ENCODE peak calls at places on chromosomes 4 and X, in six cellular contexts. M is ovary, V is transverse colon, R is heart left ventricle, F is esophagus muscularis mucosa, Z is A549. A is an unnamed sample.

GRCh38 chr4:187460016-187460415 is 535.6 kb upstream of the ZFP42 start:
- DNase-seq in V (no peak), M (no peak), Z (no peak), F (no peak), R (no peak), A (no peak)

GRCh38 chr4:147496500-147496899 is 15.6 kb downstream of the EDNRA start:
- DNase-seq in R (no peak), M (no peak), F (no peak), Z (no peak), V (no peak), A (no peak)

GRCh38 chr4:70902577-70903281 is 560 bp downstream of the MOB1B start:
- DNase-seq in R (no peak), M (no peak), Z (peak), V (no peak), F (no peak), A (no peak)

GRCh38 chr4:138494931-138495330 is 252.8 kb upstream of the SLC7A11 start:
- DNase-seq in Z (peak), M (no peak), R (no peak), V (no peak), F (no peak), A (no peak)

GRCh38 chr4:42278709-42279324 is 118.5 kb upstream of the SHISA3 start:
- DNase-seq in R (no peak), M (no peak), Z (no peak), V (no peak), F (no peak), A (no peak)

GRCh38 chrX:72120798-72121197 is 10.9 kb downstream of the RTL5 start:
- DNase-seq in Z (no peak), V (no peak), M (no peak), F (no peak), R (no peak), A (no peak)

GRCh38 chrX:132568291-132568690 is 79.5 kb upstream of the MBNL3 start:
- DNase-seq in V (no peak), M (no peak), F (no peak), Z (no peak), R (no peak), A (no peak)

GRCh38 chr4:158854236-158854635 is 85.4 kb downstream of the FNIP2 start:
- DNase-seq in M (no peak), F (no peak), Z (no peak), R (peak), V (no peak), A (no peak)

GRCh38 chrX:111103246-111103645 is 7.3 kb downstream of the PAK3 start:
- DNase-seq in F (no peak), R (no peak), M (peak), V (no peak), Z (no peak), A (no peak)

GRCh38 chr4:75841641-75842520 is 60.4 kb downstream of the PPEF2 start:
- DNase-seq in M (no peak), F (no peak), R (no peak), V (no peak), Z (peak), A (no peak)

GRCh38 chr4:56466910-56467283 is 520 bp upstream of the SRP72 start:
- DNase-seq in V (no peak), M (no peak), F (no peak), Z (no peak), R (no peak), A (no peak)

GRCh38 chr4:162865102-162865501 is 301.6 kb downstream of the NAF1 start:
- DNase-seq in Z (no peak), R (no peak), V (no peak), M (no peak), F (no peak), A (no peak)

GRCh38 chrX:47176101-47176740 is 17.4 kb upstream of the UBA1 start:
- DNase-seq in F (no peak), Z (no peak), V (no peak), R (peak), M (no peak), A (no peak)

GRCh38 chr4:84451546-84451945 is 47.5 kb downstream of the NKX6-1 start:
- DNase-seq in M (no peak), V (no peak), R (no peak), Z (no peak), F (no peak), A (no peak)

GRCh38 chr4:150828159-150828558 is 186.9 kb downstream of the LRBA start:
- DNase-seq in M (no peak), F (no peak), V (peak), R (no peak), Z (no peak), A (no peak)

GRCh38 chr4:3512719-3513118 is 19.5 kb downstream of the LRPAP1 start:
- DNase-seq in M (no peak), F (no peak), V (no peak), R (peak), Z (no peak), A (peak)
- H3K27ac ChIP-seq in M (no peak), F (no peak), V (no peak), R (no peak), Z (no peak), A (no peak)

DNA sequence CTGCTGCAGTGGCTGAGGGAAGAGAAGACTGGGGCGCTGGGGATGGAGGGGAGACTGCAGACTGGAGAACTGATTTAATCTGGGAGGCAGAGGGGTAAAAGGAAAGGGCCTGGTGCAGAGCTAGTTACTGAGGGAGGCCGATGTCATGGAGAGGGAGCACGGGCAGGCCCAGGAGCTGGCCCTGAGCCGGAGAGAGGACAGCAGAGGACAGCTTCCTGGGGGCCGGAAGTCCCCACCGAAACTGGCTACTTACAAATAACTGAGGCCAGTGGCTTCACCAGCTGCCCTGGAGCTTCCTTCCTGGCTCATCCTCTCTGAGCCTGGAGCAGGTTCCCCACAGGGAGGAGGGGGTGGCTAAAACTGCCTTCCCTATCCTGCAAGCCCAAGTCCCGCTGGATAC is 26.9 kb downstream of the NSG1 start:
- DNase-seq in M (no peak), R (no peak), V (no peak), F (no peak), Z (no peak), A (no peak)
- H3K4me3 ChIP-seq in M (no peak), R (no peak), V (no peak), F (no peak), Z (no peak), A (no peak)

DNA sequence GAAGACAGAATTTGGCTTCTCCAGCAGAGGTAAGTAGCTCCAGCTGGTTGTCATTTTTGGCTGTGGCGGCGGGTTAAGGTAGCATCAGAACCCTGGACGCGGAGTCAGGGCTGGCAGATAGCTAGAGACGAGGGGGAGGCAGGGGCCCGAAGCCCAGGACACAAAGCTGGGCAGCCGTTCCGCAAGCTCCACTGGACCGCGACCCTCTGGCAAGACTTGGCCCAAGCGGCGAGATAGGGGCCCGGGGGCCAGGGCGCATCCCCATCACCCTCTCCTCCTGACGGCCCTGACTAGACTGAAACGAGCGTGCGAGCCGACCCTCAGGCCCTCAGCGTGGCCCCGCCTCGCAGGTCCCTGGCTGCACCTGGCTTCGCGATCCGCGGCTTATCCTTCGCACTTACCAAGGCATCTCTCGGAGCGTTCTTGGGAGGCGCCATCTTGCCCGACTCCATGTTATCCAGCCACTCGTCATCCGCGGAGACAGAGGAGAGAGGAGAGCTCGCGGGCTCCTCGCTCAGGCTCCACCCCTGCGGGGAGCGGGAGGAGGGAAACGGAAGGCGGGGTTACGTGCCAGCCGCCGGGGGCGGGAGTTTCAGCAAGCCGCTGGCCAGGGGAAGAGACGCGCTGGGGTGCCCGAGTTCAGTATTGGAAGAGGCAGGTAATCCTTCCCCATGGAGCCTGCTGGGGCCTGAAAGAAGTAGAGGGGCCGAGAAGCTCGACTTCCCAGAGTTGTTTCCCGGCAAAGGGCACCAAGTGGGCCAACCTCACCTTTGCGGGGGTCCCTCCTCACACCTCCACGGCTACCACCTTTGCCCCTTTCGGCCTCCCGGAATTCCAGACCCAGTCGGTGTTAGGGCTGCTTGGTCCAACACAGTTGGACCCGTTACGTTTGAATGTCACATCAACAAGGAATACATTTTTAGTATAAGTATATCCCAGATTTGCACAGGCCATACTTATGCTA is at the start of gene TAF9B:
- DNase-seq in F (peak), Z (peak), R (peak), V (peak), M (peak), A (peak)
- TF ChIP-seq POLR2A in F (no peak), Z (peak), R (no peak), V (peak), M (peak), A (peak)

DNA sequence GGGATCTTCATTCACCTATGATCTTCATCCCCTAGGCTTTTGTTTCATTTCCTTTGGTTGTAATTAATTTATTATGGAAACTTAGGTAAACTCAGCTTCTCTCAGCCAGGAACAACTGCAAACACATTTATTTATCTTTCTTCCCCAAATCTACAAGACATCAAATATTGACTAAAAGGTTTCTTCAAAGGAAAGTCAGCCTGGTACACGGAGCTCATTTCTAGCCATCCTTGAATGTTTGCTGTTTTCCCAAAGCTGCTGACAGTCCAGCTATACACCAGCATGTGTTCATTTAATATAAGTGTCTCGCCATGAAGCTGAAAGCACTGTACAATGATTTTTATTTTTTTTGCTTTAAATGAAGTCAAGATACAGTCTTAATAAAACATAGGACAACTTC is 16.8 kb downstream of the RBM47 start:
- DNase-seq in F (no peak), M (no peak), V (no peak), R (no peak), Z (no peak), A (no peak)
- H3K27ac ChIP-seq in F (no peak), M (no peak), V (no peak), R (no peak), Z (no peak), A (no peak)

DNA sequence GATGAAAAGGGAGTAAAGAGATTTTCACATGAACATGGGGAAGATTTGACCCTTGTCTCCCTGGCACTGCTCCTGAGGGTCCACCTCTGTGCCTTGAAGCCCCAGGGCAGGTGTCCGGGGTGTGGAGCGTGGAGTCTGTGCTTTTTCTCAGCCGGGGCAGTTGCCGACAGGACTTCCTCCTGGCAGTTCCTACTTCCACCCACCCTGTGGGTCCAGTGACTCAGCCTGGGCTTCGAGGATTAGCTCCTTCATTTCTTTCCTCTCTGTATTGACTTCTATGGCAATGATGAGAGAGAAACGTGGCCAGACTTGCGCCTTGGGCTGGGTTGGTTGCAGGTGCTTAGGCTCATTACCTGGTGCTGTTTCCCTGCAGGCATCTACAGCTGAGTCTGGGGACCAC is 35.9 kb upstream of the CLCN4 start:
- DNase-seq in Z (no peak), F (no peak), M (no peak), V (no peak), R (no peak), A (no peak)
- H3K4me3 ChIP-seq in Z (no peak), F (no peak), M (no peak), V (no peak), R (no peak), A (no peak)

A was measured in right lobe of liver.